ENCODE peak calls at places on chromosomes 16 and 17, in four cellular contexts. H, B, T and P are unnamed samples.
A peak's percentile ranks its signal among the peaks of the same experiment; 100 is the strongest.

GRCh38 chr17:81027038-81027437 is 7.9 kb upstream of the BAIAP2 start:
- DNase-seq in H (no peak), T (no peak), B (no peak), P (no peak)

GRCh38 chr17:56602292-56603130 is 9.0 kb downstream of the NOG start:
- DNase-seq in B (no peak), H (no peak), T (no peak), P (no peak)

GRCh38 chr16:23124315-23124714 is 24.9 kb downstream of the USP31 start:
- DNase-seq in B (no peak), T (no peak), H (no peak), P (no peak)

GRCh38 chr17:21467196-21467595 is 91.0 kb downstream of the KCNJ12 start:
- DNase-seq in B (no peak), H (no peak), T (no peak), P (no peak)

GRCh38 chr16:50571786-50572185 is 23.6 kb downstream of the NKD1 start:
- DNase-seq in T (no peak), B (no peak), H (no peak), P (no peak)

GRCh38 chr16:7374614-7375174 is 42.0 kb downstream of the RBFOX1 start:
- DNase-seq in B (no peak), T (no peak), H (no peak), P (no peak)

GRCh38 chr16:77117687-77118086 is 73.3 kb upstream of the MON1B start:
- DNase-seq in T (no peak), H (no peak), B (no peak), P (no peak)

GRCh38 chr17:42843358-42843934 is 934 bp upstream of the AOC2 start:
- DNase-seq in T (no peak), B (peak; percentile 73), H (peak; percentile 70), P (peak; percentile 71)

GRCh38 chr17:17439971-17440843 is 36.6 kb upstream of the MED9 start:
- DNase-seq in T (peak; percentile 15), B (peak; percentile 77), H (peak; percentile 63), P (peak; percentile 71)

GRCh38 chr16:53052519-53053501 is at the start of gene CHD9NB:
- DNase-seq in H (no peak), T (no peak), B (peak; percentile 89), P (no peak)

GRCh38 chr17:73228748-73229236 is 32.9 kb downstream of the CPSF4L start:
- DNase-seq in T (no peak), H (peak; percentile 85), B (peak; percentile 63), P (peak; percentile 24)

GRCh38 chr16:56192644-56192960 is 1.3 kb downstream of the GNAO1 start:
- DNase-seq in T (no peak), H (no peak), B (no peak), P (no peak)

GRCh38 chr16:56195151-56195550 is 3.9 kb downstream of the GNAO1 start:
- DNase-seq in B (no peak), H (no peak), T (no peak), P (no peak)

GRCh38 chr16:56192971-56193936 is 2.0 kb downstream of the GNAO1 start:
- DNase-seq in B (no peak), T (no peak), H (no peak), P (no peak)

GRCh38 chr16:56191807-56192643 is 736 bp downstream of the GNAO1 start:
- DNase-seq in T (no peak), B (no peak), H (no peak), P (no peak)

DNA sequence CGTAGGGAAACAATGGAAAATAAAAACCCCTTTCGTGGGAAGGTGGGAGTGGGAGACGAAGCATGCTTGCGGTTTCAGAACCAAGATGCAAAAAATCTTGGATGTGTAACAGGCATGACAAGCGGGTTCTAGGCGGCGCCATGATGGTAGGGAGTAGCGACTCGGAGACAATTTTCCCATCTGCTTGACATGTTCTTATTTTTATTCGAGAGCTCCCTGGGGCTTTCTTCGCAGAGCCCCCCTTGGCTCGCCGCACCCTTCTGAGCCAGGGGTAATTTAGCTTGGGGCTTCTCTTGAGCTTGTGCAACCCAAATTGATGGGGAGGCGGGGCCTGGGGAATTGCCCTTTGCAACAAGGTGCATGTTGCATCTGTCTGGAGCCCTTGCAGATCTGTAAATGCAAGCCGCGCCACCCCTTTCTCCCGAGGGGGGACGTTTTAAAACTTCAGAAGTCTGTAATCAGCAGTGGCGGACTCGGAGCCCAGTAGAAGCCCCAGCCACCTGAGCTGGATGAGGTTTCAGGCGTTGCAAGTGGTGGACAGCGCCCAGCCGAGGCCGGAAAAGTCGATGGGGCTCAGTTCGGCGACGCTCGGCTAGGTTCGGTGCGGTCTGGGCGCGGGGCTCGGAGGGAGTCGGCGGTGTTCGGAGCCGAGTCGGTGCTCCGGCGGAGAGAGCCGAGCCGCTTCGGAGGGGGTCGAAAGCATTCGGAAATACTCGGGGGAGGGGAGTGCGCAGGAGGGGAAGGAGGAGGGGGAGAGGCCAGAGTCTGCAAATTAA is 2.9 kb downstream of the GNAO1 start:
- DNase-seq in H (peak; percentile 87), T (no peak), B (peak; percentile 66), P (peak; percentile 97)
- TF ChIP-seq BHLHE40 in H (no peak), T (no peak), B (no peak), P (no peak)

GRCh38 chr16:86527366-86527765 is 17.0 kb downstream of the FOXF1 start:
- DNase-seq in H (no peak), B (no peak), T (no peak), P (no peak)
- TF ChIP-seq TARDBP in H (no peak), B (no peak), T (no peak), P (no peak)

GRCh38 chr16:71746442-71747046 is 22.0 kb upstream of the PHLPP2 start:
- DNase-seq in T (no peak), H (peak; percentile 42), B (peak; percentile 51), P (peak; percentile 59)
- TF ChIP-seq BHLHE40 in T (no peak), H (no peak), B (no peak), P (no peak)

GRCh38 chr16:2977440-2977839 is 2.8 kb downstream of the PKMYT1 start:
- DNase-seq in H (no peak), T (no peak), B (no peak), P (no peak)

GRCh38 chr16:2980227-2981176 is at the start of gene PKMYT1:
- DNase-seq in H (peak; percentile 99), T (peak; percentile 61), B (peak; percentile 73), P (peak; percentile 99)

GRCh38 chr16:2981899-2982250 is 1.6 kb upstream of the PKMYT1 start:
- DNase-seq in B (no peak), H (peak; percentile 49), T (no peak), P (no peak)

GRCh38 chr16:2981177-2981898 is 1.1 kb upstream of the PKMYT1 start:
- DNase-seq in T (no peak), B (peak; percentile 72), H (peak; percentile 86), P (no peak)

DNA sequence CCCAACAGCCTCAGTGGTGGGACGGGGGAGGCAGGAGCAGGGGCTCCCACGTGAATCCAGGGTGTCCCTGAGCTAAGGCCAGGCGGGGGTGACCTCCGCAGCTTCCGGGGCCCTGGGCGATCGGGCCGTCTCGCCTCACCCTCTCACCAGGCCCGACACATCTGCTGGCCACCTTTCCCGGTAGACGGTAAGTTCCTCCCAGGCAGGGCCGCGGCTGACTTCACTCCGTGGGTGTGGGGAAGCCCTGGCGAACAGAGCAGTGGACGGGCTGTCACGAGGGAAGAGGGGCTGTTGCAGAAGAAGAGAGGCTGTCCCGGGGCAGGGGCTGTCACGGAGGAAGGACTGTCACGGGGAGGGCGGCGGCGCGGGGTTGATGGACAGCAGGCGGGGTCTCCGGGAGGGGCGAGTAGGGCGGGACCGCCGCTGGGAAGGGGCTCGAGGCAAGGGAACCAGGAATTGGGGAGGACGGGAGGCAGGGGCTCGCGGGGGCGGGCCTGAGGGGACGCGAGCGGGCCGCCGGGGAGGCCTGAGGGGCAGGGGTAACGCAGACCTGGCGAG is 498 bp downstream of the PKMYT1 start:
- DNase-seq in H (peak; percentile 69), T (no peak), B (no peak), P (peak; percentile 32)
- TF ChIP-seq TARDBP in H (no peak), T (no peak), B (no peak), P (no peak)

DNA sequence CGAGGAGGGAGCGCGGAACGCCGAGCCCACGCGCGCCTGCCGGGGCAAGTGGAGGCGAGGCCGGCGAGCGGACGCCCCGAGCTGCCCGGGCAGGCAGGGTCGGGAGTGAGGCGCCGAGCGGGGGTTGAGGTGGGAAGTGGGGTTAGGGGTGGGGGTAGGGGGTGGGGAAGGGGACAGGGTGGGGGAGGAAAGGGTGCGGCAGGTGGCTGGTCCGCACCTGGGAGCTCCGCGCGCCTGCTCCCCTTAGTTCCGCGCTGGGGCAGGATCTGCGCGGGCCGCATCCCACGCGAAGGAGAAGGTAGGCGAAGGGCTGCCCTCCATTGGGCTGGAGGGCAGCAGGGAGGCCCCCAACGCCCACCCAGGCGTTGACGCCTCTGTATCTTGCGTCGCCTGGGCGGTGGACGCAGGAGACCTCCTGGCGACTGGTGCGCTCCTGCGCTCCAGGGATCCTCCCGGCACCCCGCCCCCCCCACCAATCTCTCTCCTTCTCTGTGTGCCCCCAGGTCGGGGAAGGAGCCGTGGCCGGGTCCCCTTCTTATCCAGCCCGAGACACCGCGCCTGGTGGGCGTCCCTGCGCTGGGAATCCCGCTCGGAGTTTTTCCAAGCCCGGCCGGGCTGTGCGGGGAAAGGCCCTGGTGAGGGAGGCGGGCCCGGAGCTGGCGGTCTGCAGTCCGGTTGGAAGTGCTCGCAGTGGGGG is 51.3 kb upstream of the AMZ2 start:
- DNase-seq in B (no peak), T (no peak), H (no peak), P (no peak)
- TF ChIP-seq BHLHE40 in B (no peak), T (no peak), H (no peak), P (no peak)

GRCh38 chr17:77571141-77571540 is 387.4 kb upstream of the TNRC6C start:
- DNase-seq in H (no peak), T (no peak), B (no peak), P (no peak)
- TF ChIP-seq TARDBP in H (no peak), T (no peak), B (no peak), P (no peak)

DNA sequence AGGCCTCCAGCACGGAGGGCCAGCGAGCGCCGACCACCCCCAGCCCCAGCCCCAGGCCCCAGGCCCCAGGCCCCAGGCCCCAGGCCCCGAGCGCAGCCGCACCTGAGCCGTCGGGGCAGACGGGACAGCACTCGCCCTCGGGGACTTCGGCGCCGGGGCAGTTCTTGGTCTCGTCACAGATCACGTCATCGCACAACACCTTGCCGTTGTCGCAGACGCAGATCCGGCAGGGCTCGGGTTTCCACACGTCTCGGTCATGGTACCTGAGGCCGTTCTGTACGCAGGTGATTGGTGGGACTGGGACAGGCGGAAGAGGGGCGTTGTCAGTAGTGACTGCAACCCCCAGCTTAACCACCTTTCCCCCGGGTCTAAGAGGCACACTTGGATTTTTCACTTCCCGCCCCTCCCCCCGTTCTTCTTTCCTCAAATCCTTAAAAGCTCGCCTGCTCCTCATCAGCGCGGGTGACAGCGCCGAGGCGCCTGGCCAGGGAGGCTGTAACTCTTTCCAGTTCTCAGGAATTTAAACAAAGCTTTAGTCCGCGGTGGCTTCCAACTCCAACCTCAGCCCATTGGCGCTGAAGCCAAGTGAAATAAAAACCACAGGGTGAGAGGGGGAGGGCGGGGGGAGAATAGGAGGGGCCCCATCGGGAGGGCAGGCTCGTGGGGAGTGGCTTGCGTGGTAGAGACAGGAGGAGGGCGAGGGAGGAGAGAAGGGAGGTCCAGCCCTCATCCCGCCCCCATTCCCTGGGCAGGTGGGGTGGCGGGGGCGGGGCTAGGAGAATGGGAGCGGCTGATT is 1.6 kb downstream of the COL1A1 start:
- DNase-seq in H (peak; percentile 94), B (peak; percentile 64), T (no peak), P (peak; percentile 94)
- TF ChIP-seq BHLHE40 in H (no peak), B (no peak), T (peak; percentile 7), P (no peak)